ENCODE peak calls at places on chromosomes 6 and 20, in eight cellular contexts. P is GM12865, G is HT-29, H is neural crest cell, U is H54, Z is head of caudate nucleus, E is fibroblast of the conjunctiva, K is NAMALWA. A is an unnamed sample.

GRCh38 chr6:91653954-91654843 is 1067.3 kb upstream of the MAP3K7 start:
- DNase-seq in E (no peak), H (no peak), P (no peak), Z (no peak), U (no peak), G (no peak), K (peak), A (no peak)

GRCh38 chr20:13819885-13820645 is 35.2 kb downstream of the NDUFAF5 start:
- DNase-seq in G (peak), H (no peak), E (peak), Z (no peak), P (peak), K (peak), U (peak), A (peak)

GRCh38 chr20:17786221-17786718 is 86.5 kb downstream of the BANF2 start:
- DNase-seq in Z (no peak), U (no peak), G (no peak), K (no peak), P (no peak), H (no peak), E (peak), A (no peak)

GRCh38 chr20:34155864-34156263 is 43.8 kb upstream of the EIF2S2 start:
- DNase-seq in K (no peak), E (no peak), H (no peak), G (no peak), U (no peak), Z (no peak), P (no peak), A (no peak)

GRCh38 chr6:147161974-147162495 is 42.2 kb upstream of the STXBP5 start:
- DNase-seq in H (no peak), Z (no peak), E (peak), P (no peak), K (no peak), G (peak), U (no peak), A (no peak)

GRCh38 chr20:25284131-25284601 is 36.3 kb downstream of the PYGB start:
- DNase-seq in E (no peak), U (no peak), K (no peak), H (no peak), Z (no peak), G (no peak), P (no peak), A (no peak)

GRCh38 chr20:10667560-10668167 is 6.1 kb downstream of the JAG1 start:
- DNase-seq in H (no peak), G (no peak), P (no peak), E (no peak), Z (no peak), K (no peak), U (no peak), A (no peak)

GRCh38 chr6:168397011-168397410 is 44.0 kb upstream of the SMOC2 start:
- DNase-seq in H (no peak), K (no peak), E (no peak), Z (no peak), G (no peak), U (no peak), P (no peak), A (no peak)

GRCh38 chr20:42775866-42776265 is 413.8 kb downstream of the PTPRT start:
- DNase-seq in Z (no peak), H (no peak), K (no peak), U (no peak), P (no peak), E (no peak), G (no peak), A (no peak)

A was measured in mucosa of descending colon.